ENCODE peak calls at places on chromosome 10, in four cellular contexts. K is testis, W is heart left ventricle, V is H54. J is an unnamed sample.

GRCh38 chr10:32983333-32983909 is 25.4 kb upstream of the ITGB1 start:
- DNase-seq in K (no peak), W (no peak), V (no peak), J (no peak)

GRCh38 chr10:117616179-117616578 is 73.6 kb downstream of the EMX2 start:
- DNase-seq in K (no peak), V (no peak), W (no peak), J (no peak)

GRCh38 chr10:114102253-114102652 is 58.6 kb downstream of the ADRB1 start:
- DNase-seq in V (no peak), W (no peak), K (no peak), J (no peak)

GRCh38 chr10:29998142-29998808 is 61.1 kb downstream of the JCAD start:
- DNase-seq in K (peak; percentile 90), W (peak; percentile 70), V (peak; percentile 60), J (peak; percentile 87)

GRCh38 chr10:137031-137430 is 1.8 kb downstream of the ZMYND11 start:
- DNase-seq in W (no peak), V (peak; percentile 49), K (no peak), J (peak; percentile 54)

GRCh38 chr10:133043541-133044225 is 44.0 kb upstream of the ADGRA1 start:
- DNase-seq in W (peak; percentile 54), K (no peak), V (no peak), J (no peak)

GRCh38 chr10:128629111-128630096 is 503.2 kb upstream of the MKI67 start:
- DNase-seq in V (peak; percentile 9), K (no peak), W (no peak), J (no peak)

GRCh38 chr10:31101123-31101522 is 69.5 kb upstream of the ZNF438 start:
- DNase-seq in K (no peak), W (no peak), V (peak; percentile 69), J (no peak)

GRCh38 chr10:3774814-3775670 is 10.0 kb downstream of the KLF6 start:
- DNase-seq in K (no peak), W (no peak), V (no peak), J (no peak)

GRCh38 chr10:3774018-3774813 is 10.8 kb downstream of the KLF6 start:
- DNase-seq in W (no peak), K (no peak), V (no peak), J (peak; percentile 32)

GRCh38 chr10:3776796-3777571 is 8.0 kb downstream of the KLF6 start:
- DNase-seq in V (no peak), K (peak; percentile 28), W (no peak), J (peak; percentile 32)

GRCh38 chr10:3777876-3778707 is 6.9 kb downstream of the KLF6 start:
- DNase-seq in W (no peak), K (no peak), V (no peak), J (no peak)

GRCh38 chr10:3775671-3776551 is 9.1 kb downstream of the KLF6 start:
- DNase-seq in V (no peak), W (no peak), K (no peak), J (no peak)
- TF ChIP-seq POLR2A in V (no peak), W (peak; percentile 19), K (no peak), J (peak; percentile 76)

DNA sequence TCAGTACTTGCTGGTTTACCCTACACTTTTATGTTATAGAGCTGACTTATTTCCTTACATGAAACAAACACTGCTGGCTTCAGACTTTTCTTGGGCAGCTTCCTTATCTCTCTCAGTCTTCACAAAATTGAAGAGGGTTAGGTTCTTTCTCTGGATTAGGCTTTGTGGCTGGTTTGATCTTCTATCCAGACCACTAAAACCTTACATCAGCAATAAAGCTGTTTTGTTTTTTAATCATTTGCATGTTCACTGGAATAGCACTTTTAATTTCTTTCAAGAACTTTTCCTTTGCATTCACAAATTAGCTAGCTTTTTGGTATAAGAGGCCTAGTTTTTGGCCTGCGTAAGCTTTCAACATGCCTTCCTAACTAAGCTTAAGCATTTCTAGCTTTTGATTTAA is 218.7 kb downstream of the LRRTM3 start:
- DNase-seq in W (no peak), V (no peak), K (no peak), J (no peak)
- TF ChIP-seq POLR2A in W (no peak), V (no peak), K (no peak), J (no peak)

DNA sequence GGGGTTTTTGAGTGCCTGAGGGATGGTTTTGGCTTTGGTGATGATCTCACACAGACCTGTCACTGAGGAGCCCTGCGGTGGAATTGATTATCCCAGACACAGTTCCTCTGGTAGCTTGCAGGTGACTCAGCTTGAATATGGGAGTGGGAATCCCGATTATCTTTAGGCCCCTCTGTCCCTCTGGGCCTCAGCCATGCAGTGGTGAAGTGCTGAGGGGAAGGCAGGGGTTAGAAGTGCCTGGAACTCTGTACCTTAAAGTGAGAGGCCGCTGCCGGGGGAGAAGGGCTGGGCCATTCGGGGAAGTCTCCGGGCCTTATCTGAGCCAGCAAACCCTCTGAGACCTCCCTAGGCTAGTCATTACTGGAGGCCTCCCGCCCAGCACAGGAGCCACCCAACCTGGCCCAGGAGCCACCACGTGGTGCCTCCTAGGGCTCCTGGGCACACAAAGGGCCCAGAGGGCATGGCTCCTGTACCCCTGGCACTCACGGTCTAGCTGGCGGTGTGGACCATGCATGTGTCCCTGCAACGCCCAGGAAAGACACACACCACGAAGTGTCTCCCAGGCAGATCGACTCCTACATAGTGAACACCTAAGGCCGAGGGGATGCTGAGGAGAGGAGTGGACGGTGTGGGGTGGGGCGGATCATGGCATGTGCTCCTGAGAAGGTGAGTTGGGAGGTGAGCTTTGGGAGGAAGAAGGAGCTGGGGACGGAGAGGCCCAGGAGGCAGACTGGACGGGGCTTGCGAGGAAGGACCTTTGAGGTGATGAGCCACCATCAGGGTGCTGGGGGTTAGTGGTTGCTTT is 56.2 kb downstream of the HK1 start:
- DNase-seq in K (no peak), W (no peak), V (no peak), J (peak; percentile 88)
- TF ChIP-seq POLR2A in K (no peak), W (no peak), V (no peak), J (peak; percentile 65)

DNA sequence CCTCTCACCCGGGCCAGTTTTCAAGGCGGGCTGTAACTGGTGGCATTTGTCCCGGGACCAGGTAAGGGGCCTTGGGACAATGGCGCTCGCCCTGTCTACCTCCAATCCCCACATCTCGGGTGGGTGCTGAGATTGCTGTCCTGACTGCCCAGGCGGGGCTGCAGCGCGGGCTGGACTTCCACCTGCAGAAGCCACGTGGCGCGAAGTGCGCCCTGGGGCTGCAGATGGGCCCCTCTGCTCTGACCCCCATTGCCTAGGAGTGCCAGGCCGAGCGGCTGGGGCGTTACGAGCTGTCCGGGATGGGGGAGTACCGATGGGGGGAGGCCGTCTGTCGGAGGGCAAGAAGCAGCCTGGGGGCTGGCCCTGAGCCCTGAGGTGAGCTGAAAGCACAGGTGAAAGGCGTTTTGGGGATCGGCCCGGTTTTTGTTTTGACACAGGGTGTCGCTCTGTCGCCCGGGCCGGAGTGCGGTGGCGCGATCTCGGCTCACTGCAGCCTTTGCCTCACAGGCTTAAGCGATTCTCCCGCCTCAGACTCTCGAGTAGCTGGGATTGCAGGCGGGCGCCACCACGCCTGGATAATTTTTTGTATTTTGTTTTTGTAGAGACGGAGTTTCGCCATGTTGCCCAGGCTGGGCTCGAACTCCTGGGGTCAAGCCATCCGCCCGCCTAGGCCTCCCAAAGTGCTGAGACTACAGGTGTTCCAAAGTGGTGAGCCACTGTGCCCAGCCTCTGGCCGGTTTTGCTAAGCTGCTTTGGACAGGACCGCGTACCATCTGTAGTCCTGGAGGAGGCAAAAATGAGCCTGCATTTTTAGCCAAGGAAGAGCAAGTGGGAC is at the start of gene SFXN2:
- DNase-seq in V (no peak), K (peak; percentile 33), W (no peak), J (peak; percentile 63)
- TF ChIP-seq POLR2A in V (peak; percentile 29), K (no peak), W (no peak), J (peak; percentile 74)

GRCh38 chr10:61903184-61903990 is 1.9 kb downstream of the ARID5B start:
- DNase-seq in W (peak; percentile 83), K (peak; percentile 69), V (no peak), J (peak; percentile 60)

GRCh38 chr10:61901829-61902447 is 439 bp downstream of the ARID5B start:
- DNase-seq in K (peak; percentile 34), V (no peak), W (no peak), J (peak; percentile 38)

GRCh38 chr10:61903991-61904350 is 2.5 kb downstream of the ARID5B start:
- DNase-seq in W (no peak), K (no peak), V (no peak), J (no peak)

GRCh38 chr10:61900829-61901783 is at the start of gene ARID5B:
- DNase-seq in W (no peak), V (no peak), K (peak; percentile 87), J (peak; percentile 56)

GRCh38 chr10:61902448-61903183 is 1.1 kb downstream of the ARID5B start:
- DNase-seq in W (no peak), K (peak; percentile 71), V (no peak), J (peak; percentile 60)
- TF ChIP-seq POLR2A in W (no peak), K (no peak), V (no peak), J (no peak)

GRCh38 chr10:3102721-3103410 is 35.5 kb downstream of the PFKP start:
- DNase-seq in K (no peak), V (no peak), W (no peak), J (no peak)
- TF ChIP-seq POLR2A in K (no peak), V (no peak), W (no peak), J (no peak)

DNA sequence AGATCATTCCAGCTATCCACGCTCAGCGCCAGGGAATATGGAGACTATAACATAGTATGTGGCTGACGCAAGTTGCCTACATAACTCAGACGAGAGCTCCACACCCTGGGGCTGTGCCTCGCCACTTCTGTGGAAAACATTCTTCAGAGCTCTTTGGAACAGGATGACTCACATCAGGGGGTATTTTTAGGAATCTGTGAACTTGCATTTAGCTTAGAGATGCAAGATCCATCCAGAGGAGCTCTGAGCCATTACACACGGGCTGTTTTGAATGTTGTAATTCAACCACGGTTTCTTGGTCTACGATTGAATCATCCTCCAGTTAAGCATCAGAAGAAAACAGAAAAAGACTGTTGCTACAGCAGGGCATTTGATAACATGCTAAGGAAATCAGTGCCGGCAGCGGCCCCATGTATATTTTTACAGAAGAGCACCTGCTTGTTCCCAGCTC is 481.4 kb upstream of the AKR1E2 start:
- DNase-seq in W (peak; percentile 65), K (peak; percentile 43), V (peak; percentile 43), J (no peak)
- TF ChIP-seq POLR2A in W (no peak), K (no peak), V (no peak), J (no peak)

DNA sequence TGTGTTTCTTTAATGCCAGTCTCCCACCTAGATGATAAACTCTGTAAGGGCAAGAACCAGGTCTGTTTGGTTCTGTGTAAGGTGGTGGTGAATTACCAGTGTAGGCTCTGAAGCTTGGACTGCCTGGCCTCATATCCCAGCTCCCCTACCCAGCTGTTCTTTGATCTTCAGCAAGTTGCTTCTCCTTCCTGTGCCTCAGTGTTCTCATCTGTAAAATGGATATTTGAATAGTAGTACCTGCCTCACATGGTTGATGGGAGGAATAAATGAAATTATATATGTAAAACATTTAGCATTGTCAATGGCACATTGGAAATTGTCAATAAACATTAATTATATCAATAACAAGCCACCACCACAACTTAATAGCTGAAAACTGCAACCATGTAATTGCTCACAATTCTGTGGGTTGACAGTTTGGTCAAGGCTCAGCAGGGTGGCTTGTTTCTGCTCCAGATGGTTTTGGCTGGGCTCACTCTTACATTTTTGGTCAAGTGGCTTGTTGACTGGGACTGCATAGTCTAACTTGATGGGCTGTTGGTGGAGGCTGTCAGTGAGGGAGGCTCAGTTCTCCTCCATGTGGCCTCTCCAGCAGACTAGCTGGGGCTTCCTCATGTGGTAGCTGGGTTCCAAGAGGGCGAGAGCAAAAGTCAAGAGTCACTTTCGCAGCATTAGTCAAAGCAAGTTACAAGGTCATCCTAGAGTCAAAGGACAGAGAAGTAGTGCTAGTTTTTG is 84.5 kb upstream of the DUSP5 start:
- DNase-seq in W (no peak), V (no peak), K (no peak), J (no peak)
- TF ChIP-seq POLR2A in W (no peak), V (no peak), K (no peak), J (no peak)

J was measured in erythroblast.